ENCODE peak calls at places on chromosomes 6 and 20, in seven cellular contexts. R is dorsolateral prefrontal cortex, S is left lung, M is AG04450, C is progenitor cell of endocrine pancreas, P is fibroblast of the aortic adventitia, Y is cardiac muscle cell. F is an unnamed sample.

GRCh38 chr6:34560366-34561226 is 4.5 kb upstream of the SPDEF start:
- DNase-seq in R (no peak), S (no peak), M (no peak), C (no peak), P (peak), Y (peak), F (no peak)

GRCh38 chr6:106512958-106513480 is 116.3 kb downstream of the RTN4IP1 start:
- DNase-seq in R (no peak), S (no peak), M (no peak), C (no peak), P (no peak), Y (no peak), F (no peak)

GRCh38 chr20:62390306-62391164 is 3.6 kb downstream of the RPS21 start:
- DNase-seq in R (peak), S (no peak), M (no peak), C (no peak), P (no peak), Y (no peak), F (no peak)

GRCh38 chr6:5466459-5466858 is 205.1 kb downstream of the FARS2 start:
- DNase-seq in R (no peak), S (no peak), M (peak), C (no peak), P (peak), Y (no peak), F (no peak)

GRCh38 chr20:63624486-63624885 is 2.4 kb downstream of the GMEB2 start:
- DNase-seq in R (no peak), S (peak), M (no peak), C (no peak), P (peak), Y (no peak), F (no peak)

GRCh38 chr6:12654526-12654925 is 62.0 kb upstream of the PHACTR1 start:
- DNase-seq in R (no peak), S (no peak), M (no peak), C (no peak), P (no peak), Y (peak), F (no peak)

GRCh38 chr6:124881898-124882579 is 80.2 kb upstream of the RNF217 start:
- DNase-seq in R (no peak), S (no peak), M (peak), C (no peak), P (peak), Y (peak), F (no peak)

GRCh38 chr20:62001178-62001715 is 64.4 kb downstream of the TAF4 start:
- DNase-seq in R (no peak), S (peak), M (no peak), C (no peak), P (no peak), Y (no peak), F (no peak)

GRCh38 chr6:52596371-52597028 is 19.6 kb upstream of the TRAM2 start:
- DNase-seq in R (no peak), S (no peak), M (no peak), C (no peak), P (peak), Y (no peak), F (no peak)

GRCh38 chr20:1467355-1468116 is 887 bp upstream of the NSFL1C start:
- DNase-seq in R (no peak), S (no peak), M (no peak), C (no peak), P (no peak), Y (no peak), F (peak)

GRCh38 chr20:32052792-32053362 is 835 bp downstream of the HCK start:
- DNase-seq in R (no peak), S (peak), M (no peak), C (no peak), P (no peak), Y (no peak), F (no peak)

GRCh38 chr20:59835057-59835447 is 98.4 kb downstream of the SYCP2 start:
- DNase-seq in R (no peak), S (no peak), M (no peak), C (no peak), P (no peak), Y (no peak), F (no peak)

GRCh38 chr20:23673209-23673608 is 15.6 kb downstream of the CST4 start:
- DNase-seq in R (no peak), S (no peak), M (no peak), C (no peak), P (no peak), Y (no peak), F (no peak)

GRCh38 chr6:167125950-167126349 is 3.1 kb downstream of the CCR6 start:
- DNase-seq in R (no peak), S (no peak), M (no peak), C (no peak), P (no peak), Y (no peak), F (no peak)

GRCh38 chr6:73803562-73804221 is 107.7 kb downstream of the CD109 start:
- DNase-seq in R (no peak), S (no peak), M (peak), C (no peak), P (peak), Y (peak), F (no peak)

GRCh38 chr6:127367023-127367375 is 23.6 kb upstream of the ECHDC1 start:
- DNase-seq in R (no peak), S (no peak), M (no peak), C (no peak), P (peak), Y (no peak), F (no peak)

GRCh38 chr6:138525355-138525754 is 26.1 kb upstream of the NHSL1 start:
- DNase-seq in R (no peak), S (no peak), M (no peak), C (no peak), P (no peak), Y (no peak), F (no peak)

GRCh38 chr6:103280417-103280816 is 1579.3 kb downstream of the HACE1 start:
- DNase-seq in R (no peak), S (no peak), M (no peak), C (no peak), P (no peak), Y (no peak), F (no peak)

GRCh38 chr6:28634758-28635546 is 109.3 kb downstream of the GPX5 start:
- DNase-seq in R (peak), S (no peak), M (no peak), C (no peak), P (peak), Y (peak), F (no peak)

GRCh38 chr20:5636127-5636520 is 114.1 kb upstream of the SHLD1 start:
- DNase-seq in R (no peak), S (no peak), M (no peak), C (no peak), P (no peak), Y (no peak), F (no peak)

GRCh38 chr20:15507151-15507550 is 1066.1 kb downstream of the KIF16B start:
- DNase-seq in R (no peak), S (no peak), M (no peak), C (no peak), P (no peak), Y (no peak), F (no peak)

GRCh38 chr20:35003211-35004031 is 47.8 kb downstream of the MYH7B start:
- DNase-seq in R (no peak), S (peak), M (no peak), C (no peak), P (no peak), Y (no peak), F (no peak)

DNA sequence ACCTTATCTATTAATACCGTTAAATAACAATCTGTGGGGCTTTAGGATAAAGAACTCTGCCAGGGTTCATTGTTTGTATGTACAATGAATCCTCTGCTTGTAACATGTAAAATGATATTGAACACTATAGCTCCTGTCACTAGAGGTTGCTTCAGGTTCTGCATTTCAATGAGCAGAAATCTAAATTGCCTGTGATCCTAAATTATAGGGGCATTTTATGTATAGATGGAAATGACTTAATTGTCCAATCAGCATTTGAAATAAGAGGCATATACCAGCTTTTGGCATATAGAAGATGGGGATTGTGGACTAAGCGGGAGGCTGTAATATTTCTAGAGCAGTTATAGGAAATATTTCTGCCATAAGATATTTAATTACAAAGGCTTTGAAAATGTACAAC is 2.0 kb downstream of the NCOA3 start:
- DNase-seq in R (no peak), S (no peak), M (no peak), C (no peak), P (no peak), Y (no peak), F (no peak)
- TF ChIP-seq CTCF in R (no peak), S (no peak), M (no peak), C (no peak), P (no peak), Y (no peak), F (no peak)

DNA sequence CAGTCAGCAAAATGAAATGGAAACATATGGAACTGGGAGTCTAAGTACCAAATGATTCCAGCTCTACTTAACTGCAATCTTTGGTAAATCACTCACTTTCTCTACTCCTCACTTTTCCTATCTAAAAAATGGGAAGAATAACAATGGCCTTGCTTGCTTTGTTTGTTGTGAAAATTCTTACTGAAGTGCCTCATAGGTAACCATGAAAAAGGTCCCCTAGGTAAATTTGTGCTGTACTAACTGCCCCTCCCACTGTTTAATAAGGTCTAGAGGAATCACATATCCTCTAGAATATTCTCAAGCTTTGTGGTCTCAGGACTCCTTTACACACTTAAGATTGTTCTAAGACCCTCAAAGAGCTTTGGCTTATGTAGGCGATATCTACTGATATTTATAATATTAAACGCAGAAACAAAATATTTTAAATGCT is 63.8 kb downstream of the ARHGAP18 start:
- DNase-seq in R (no peak), S (no peak), M (no peak), C (no peak), P (no peak), Y (no peak), F (no peak)
- TF ChIP-seq CTCF in R (no peak), S (no peak), M (no peak), C (no peak), P (no peak), Y (no peak), F (no peak)

GRCh38 chr6:149403534-149403933 is 3.5 kb downstream of the SUMO4 start:
- DNase-seq in R (no peak), S (no peak), M (no peak), C (no peak), P (no peak), Y (no peak), F (no peak)

GRCh38 chr6:149395185-149395584 is 4.9 kb upstream of the SUMO4 start:
- DNase-seq in R (no peak), S (no peak), M (no peak), C (no peak), P (no peak), Y (no peak), F (no peak)

GRCh38 chr6:149397384-149397783 is 2.7 kb upstream of the SUMO4 start:
- DNase-seq in R (no peak), S (no peak), M (no peak), C (no peak), P (no peak), Y (no peak), F (no peak)

GRCh38 chr6:149400050-149400449 is at the start of gene SUMO4:
- DNase-seq in R (no peak), S (peak), M (no peak), C (no peak), P (no peak), Y (no peak), F (no peak)
- TF ChIP-seq CTCF in R (no peak), S (no peak), M (no peak), C (no peak), P (no peak), Y (no peak), F (no peak)

GRCh38 chr6:109482913-109483743 is at the start of gene ZBTB24:
- DNase-seq in R (peak), S (peak), M (peak), C (peak), P (peak), Y (peak), F (peak)
- TF ChIP-seq CTCF in R (no peak), S (no peak), M (no peak), C (no peak), P (no peak), Y (no peak), F (no peak)

GRCh38 chr6:154356690-154357089 is at the start of gene IPCEF1:
- DNase-seq in R (no peak), S (no peak), M (no peak), C (no peak), P (no peak), Y (no peak), F (no peak)
- TF ChIP-seq CTCF in R (no peak), S (no peak), M (no peak), C (no peak), P (no peak), Y (no peak), F (no peak)

DNA sequence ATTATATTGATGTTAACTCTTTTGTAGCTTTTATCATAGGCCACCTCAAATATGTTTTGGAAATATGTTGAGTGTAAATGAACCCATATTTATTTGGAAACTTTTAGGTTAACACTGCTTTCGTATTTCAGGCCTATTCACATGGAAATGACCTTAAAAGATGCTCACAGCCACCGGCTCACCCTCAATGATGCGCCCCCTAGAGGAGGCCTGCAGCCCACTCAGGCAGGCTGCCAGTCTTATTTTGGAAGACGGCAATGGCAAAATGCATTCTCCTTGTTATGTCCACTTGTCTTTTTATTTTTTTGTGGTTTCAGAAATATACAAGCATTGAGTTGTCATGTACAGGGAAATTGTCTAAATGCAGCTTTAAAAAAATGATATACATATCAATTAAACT is 869.7 kb downstream of the PHF3 start:
- DNase-seq in R (no peak), S (peak), M (no peak), C (no peak), P (no peak), Y (peak), F (no peak)
- TF ChIP-seq CTCF in R (no peak), S (no peak), M (peak), C (peak), P (peak), Y (peak), F (peak)

GRCh38 chr20:18304618-18305017 is 16.3 kb downstream of the ZNF133 start:
- DNase-seq in R (no peak), S (no peak), M (no peak), C (no peak), P (no peak), Y (no peak), F (no peak)
- TF ChIP-seq CTCF in R (no peak), S (no peak), M (peak), C (peak), P (peak), Y (no peak), F (peak)

F was measured in type B pancreatic cell.